ENCODE peak calls at places on chromosomes 1 and 21, in five cellular contexts. One of them, this sample, is unnamed.
A peak's percentile ranks its signal among the peaks of the same experiment; 100 is the strongest.

GRCh38 chr1:163201906-163202305 is 810 bp downstream of the RGS5 start:
- DNase-seq in fibroblast of lung: no peak
- DNase-seq in PC-9: no peak
- DNase-seq in neuronal stem cell: no peak
- DNase-seq in trophoblast cell: no peak
- DNase-seq in this sample: no peak

GRCh38 chr1:97145321-97145956 is 423.9 kb downstream of the PTBP2 start:
- DNase-seq in trophoblast cell: no peak
- DNase-seq in PC-9: no peak
- DNase-seq in fibroblast of lung: peak; percentile 99
- DNase-seq in neuronal stem cell: peak; percentile 58
- DNase-seq in this sample: peak; percentile 55

GRCh38 chr1:11985851-11986250 is 5.6 kb downstream of the MFN2 start:
- DNase-seq in trophoblast cell: no peak
- DNase-seq in neuronal stem cell: no peak
- DNase-seq in PC-9: no peak
- DNase-seq in fibroblast of lung: no peak
- DNase-seq in this sample: no peak

GRCh38 chr1:234699795-234700665 is 90.1 kb upstream of the IRF2BP2 start:
- DNase-seq in trophoblast cell: peak; percentile 21
- DNase-seq in PC-9: no peak
- DNase-seq in fibroblast of lung: peak; percentile 79
- DNase-seq in neuronal stem cell: no peak
- DNase-seq in this sample: no peak

GRCh38 chr1:172149377-172149776 is 271.1 kb upstream of the C1orf105 start:
- DNase-seq in fibroblast of lung: no peak
- DNase-seq in neuronal stem cell: no peak
- DNase-seq in PC-9: no peak
- DNase-seq in trophoblast cell: no peak
- DNase-seq in this sample: no peak

GRCh38 chr1:214248294-214249082 is 32.5 kb upstream of the SMYD2 start:
- DNase-seq in neuronal stem cell: no peak
- DNase-seq in PC-9: no peak
- DNase-seq in fibroblast of lung: peak; percentile 6
- DNase-seq in trophoblast cell: no peak
- DNase-seq in this sample: no peak

GRCh38 chr1:28642056-28642846 is 616 bp downstream of the TAF12 start:
- DNase-seq in PC-9: no peak
- DNase-seq in neuronal stem cell: peak; percentile 21
- DNase-seq in fibroblast of lung: peak; percentile 8
- DNase-seq in trophoblast cell: peak; percentile 34
- DNase-seq in this sample: no peak

GRCh38 chr1:9848022-9848421 is 24.3 kb upstream of the CLSTN1 start:
- DNase-seq in trophoblast cell: no peak
- DNase-seq in neuronal stem cell: no peak
- DNase-seq in fibroblast of lung: no peak
- DNase-seq in PC-9: no peak
- DNase-seq in this sample: no peak

GRCh38 chr1:183567584-183567983 is 22.7 kb downstream of the NCF2 start:
- DNase-seq in PC-9: peak; percentile 62
- DNase-seq in neuronal stem cell: no peak
- DNase-seq in fibroblast of lung: peak; percentile 56
- DNase-seq in trophoblast cell: no peak
- DNase-seq in this sample: no peak

GRCh38 chr1:55088413-55088812 is 49.1 kb downstream of the PCSK9 start:
- DNase-seq in fibroblast of lung: no peak
- DNase-seq in PC-9: no peak
- DNase-seq in neuronal stem cell: no peak
- DNase-seq in trophoblast cell: no peak
- DNase-seq in this sample: no peak

GRCh38 chr1:15411593-15412487 is 2.2 kb downstream of the EFHD2 start:
- DNase-seq in PC-9: peak; percentile 67
- DNase-seq in neuronal stem cell: no peak
- DNase-seq in trophoblast cell: peak; percentile 87
- DNase-seq in fibroblast of lung: no peak
- DNase-seq in this sample: no peak

GRCh38 chr1:153733970-153734369 is 6.1 kb downstream of the INTS3 start:
- DNase-seq in neuronal stem cell: no peak
- DNase-seq in trophoblast cell: no peak
- DNase-seq in PC-9: no peak
- DNase-seq in fibroblast of lung: no peak
- DNase-seq in this sample: no peak

GRCh38 chr1:50603274-50604271 is 180.3 kb upstream of the DMRTA2 start:
- DNase-seq in trophoblast cell: no peak
- DNase-seq in neuronal stem cell: no peak
- DNase-seq in PC-9: no peak
- DNase-seq in fibroblast of lung: peak; percentile 81
- DNase-seq in this sample: no peak

GRCh38 chr1:31416101-31416736 is 3.2 kb downstream of the SERINC2 start:
- DNase-seq in neuronal stem cell: no peak
- DNase-seq in fibroblast of lung: no peak
- DNase-seq in PC-9: peak; percentile 81
- DNase-seq in trophoblast cell: peak; percentile 88
- DNase-seq in this sample: no peak

GRCh38 chr1:163230827-163231226 is 28.1 kb upstream of the RGS5 start:
- DNase-seq in PC-9: no peak
- DNase-seq in trophoblast cell: no peak
- DNase-seq in fibroblast of lung: no peak
- DNase-seq in neuronal stem cell: no peak
- DNase-seq in this sample: no peak

GRCh38 chr1:21569820-21570527 is 60.8 kb downstream of the ALPL start:
- DNase-seq in fibroblast of lung: no peak
- DNase-seq in neuronal stem cell: no peak
- DNase-seq in PC-9: no peak
- DNase-seq in trophoblast cell: no peak
- DNase-seq in this sample: no peak

GRCh38 chr1:62398377-62398776 is 38.5 kb upstream of the USP1 start:
- DNase-seq in neuronal stem cell: no peak
- DNase-seq in PC-9: peak; percentile 63
- DNase-seq in trophoblast cell: peak; percentile 55
- DNase-seq in fibroblast of lung: peak; percentile 90
- DNase-seq in this sample: no peak

GRCh38 chr1:94799201-94799600 is 21.0 kb upstream of the SLC44A3 start:
- DNase-seq in trophoblast cell: no peak
- DNase-seq in PC-9: no peak
- DNase-seq in fibroblast of lung: peak; percentile 54
- DNase-seq in neuronal stem cell: no peak
- DNase-seq in this sample: no peak

GRCh38 chr1:231075497-231075896 is 35.4 kb upstream of the FAM89A start:
- DNase-seq in PC-9: no peak
- DNase-seq in neuronal stem cell: no peak
- DNase-seq in trophoblast cell: no peak
- DNase-seq in fibroblast of lung: no peak
- DNase-seq in this sample: no peak

GRCh38 chr21:24658016-24658415 is 949.3 kb downstream of the MRPL39 start:
- DNase-seq in fibroblast of lung: peak; percentile 1
- DNase-seq in neuronal stem cell: no peak
- DNase-seq in trophoblast cell: peak; percentile 8
- DNase-seq in PC-9: no peak
- DNase-seq in this sample: no peak

GRCh38 chr1:230228234-230228897 is 161.3 kb downstream of the GALNT2 start:
- DNase-seq in fibroblast of lung: no peak
- DNase-seq in trophoblast cell: no peak
- DNase-seq in PC-9: no peak
- DNase-seq in neuronal stem cell: no peak
- DNase-seq in this sample: no peak

GRCh38 chr21:41621523-41621922 is 113.6 kb upstream of the TMPRSS2 start:
- DNase-seq in PC-9: no peak
- DNase-seq in fibroblast of lung: no peak
- DNase-seq in neuronal stem cell: no peak
- DNase-seq in trophoblast cell: no peak
- DNase-seq in this sample: no peak

GRCh38 chr1:111864862-111865261 is 109.2 kb downstream of the DDX20 start:
- DNase-seq in neuronal stem cell: no peak
- DNase-seq in fibroblast of lung: no peak
- DNase-seq in PC-9: no peak
- DNase-seq in trophoblast cell: no peak
- DNase-seq in this sample: peak; percentile 22

GRCh38 chr1:88773540-88774150 is 89.6 kb downstream of the PKN2 start:
- DNase-seq in trophoblast cell: peak; percentile 26
- DNase-seq in PC-9: peak; percentile 93
- DNase-seq in fibroblast of lung: peak; percentile 74
- DNase-seq in neuronal stem cell: no peak
- DNase-seq in this sample: no peak

GRCh38 chr1:23354260-23354659 is 10.2 kb upstream of the HNRNPR start:
- DNase-seq in fibroblast of lung: no peak
- DNase-seq in PC-9: no peak
- DNase-seq in trophoblast cell: no peak
- DNase-seq in neuronal stem cell: no peak
- DNase-seq in this sample: no peak

GRCh38 chr1:116380499-116381316 is 7.7 kb downstream of the ATP1A1 start:
- DNase-seq in fibroblast of lung: no peak
- DNase-seq in PC-9: no peak
- DNase-seq in trophoblast cell: peak; percentile 24
- DNase-seq in neuronal stem cell: no peak
- DNase-seq in this sample: no peak

GRCh38 chr1:206128192-206128591 is 11.0 kb upstream of the AVPR1B start:
- DNase-seq in trophoblast cell: peak; percentile 89
- DNase-seq in PC-9: peak; percentile 46
- DNase-seq in fibroblast of lung: no peak
- DNase-seq in neuronal stem cell: no peak
- DNase-seq in this sample: no peak

GRCh38 chr21:44593598-44594405 is 1.5 kb upstream of the KRTAP10-6 start:
- DNase-seq in neuronal stem cell: no peak
- DNase-seq in PC-9: peak; percentile 65
- DNase-seq in fibroblast of lung: peak; percentile 1
- DNase-seq in trophoblast cell: peak; percentile 28
- DNase-seq in this sample: no peak

GRCh38 chr1:112386024-112386723 is 9.8 kb upstream of the CTTNBP2NL start:
- DNase-seq in fibroblast of lung: no peak
- DNase-seq in trophoblast cell: no peak
- DNase-seq in neuronal stem cell: no peak
- DNase-seq in PC-9: no peak
- DNase-seq in this sample: no peak

GRCh38 chr1:104064391-104064790 is 314.7 kb downstream of the AMY1C start:
- DNase-seq in PC-9: peak; percentile 79
- DNase-seq in neuronal stem cell: no peak
- DNase-seq in fibroblast of lung: peak; percentile 23
- DNase-seq in trophoblast cell: no peak
- DNase-seq in this sample: no peak

GRCh38 chr21:45156459-45156858 is 82.1 kb downstream of the ADARB1 start:
- DNase-seq in PC-9: no peak
- DNase-seq in fibroblast of lung: no peak
- DNase-seq in trophoblast cell: no peak
- DNase-seq in neuronal stem cell: no peak
- DNase-seq in this sample: no peak

GRCh38 chr21:21003701-21004100 is 5.5 kb downstream of the NCAM2 start:
- DNase-seq in trophoblast cell: peak; percentile 75
- DNase-seq in neuronal stem cell: no peak
- DNase-seq in PC-9: no peak
- DNase-seq in fibroblast of lung: peak; percentile 23
- DNase-seq in this sample: peak; percentile 56

DNA sequence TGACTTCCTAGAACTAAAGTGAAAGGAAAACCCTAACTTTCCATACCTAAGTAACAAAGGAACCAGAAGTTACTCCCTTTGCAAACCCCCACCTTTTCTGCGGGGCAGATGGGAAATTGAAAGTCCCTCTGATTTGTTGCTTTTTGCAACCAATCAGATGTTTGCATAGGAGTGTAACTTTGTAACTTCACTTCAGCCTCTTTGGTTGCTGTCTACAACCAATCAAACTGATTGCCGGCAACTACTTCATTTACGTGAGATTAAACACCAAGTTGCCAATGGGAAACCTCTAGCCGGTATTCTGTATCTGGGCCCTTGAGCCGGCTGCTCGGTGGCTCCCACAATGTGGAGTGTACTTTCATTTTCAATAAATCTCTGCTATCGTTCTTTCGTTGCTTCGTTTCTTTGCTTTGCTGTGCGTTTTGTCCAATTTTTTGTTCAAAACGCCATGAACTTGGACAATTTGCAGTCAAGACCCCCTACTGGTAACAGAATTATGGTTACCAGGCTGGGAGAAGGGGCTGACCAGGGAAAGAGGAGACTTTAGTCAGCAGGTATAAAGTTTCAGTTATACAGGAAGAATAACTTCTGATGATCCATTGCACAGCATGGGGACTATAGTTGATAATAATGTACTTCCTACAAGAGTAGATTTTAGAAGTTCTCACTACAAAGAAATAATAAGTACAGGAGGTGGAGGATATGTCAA is 69.2 kb upstream of the RGS2 start:
- DNase-seq in trophoblast cell: peak; percentile 30
- DNase-seq in fibroblast of lung: no peak
- DNase-seq in PC-9: peak; percentile 56
- DNase-seq in neuronal stem cell: no peak
- DNase-seq in this sample: no peak
- H2AFZ ChIP-seq in trophoblast cell: no peak overlapping the region
- H2AFZ ChIP-seq in fibroblast of lung: no peak overlapping the region
- H2AFZ ChIP-seq in PC-9: peak overlapping the region; percentile 67
- H2AFZ ChIP-seq in neuronal stem cell: peak overlapping the region; percentile 34
- H2AFZ ChIP-seq in this sample: peak overlapping the region; percentile 80

DNA sequence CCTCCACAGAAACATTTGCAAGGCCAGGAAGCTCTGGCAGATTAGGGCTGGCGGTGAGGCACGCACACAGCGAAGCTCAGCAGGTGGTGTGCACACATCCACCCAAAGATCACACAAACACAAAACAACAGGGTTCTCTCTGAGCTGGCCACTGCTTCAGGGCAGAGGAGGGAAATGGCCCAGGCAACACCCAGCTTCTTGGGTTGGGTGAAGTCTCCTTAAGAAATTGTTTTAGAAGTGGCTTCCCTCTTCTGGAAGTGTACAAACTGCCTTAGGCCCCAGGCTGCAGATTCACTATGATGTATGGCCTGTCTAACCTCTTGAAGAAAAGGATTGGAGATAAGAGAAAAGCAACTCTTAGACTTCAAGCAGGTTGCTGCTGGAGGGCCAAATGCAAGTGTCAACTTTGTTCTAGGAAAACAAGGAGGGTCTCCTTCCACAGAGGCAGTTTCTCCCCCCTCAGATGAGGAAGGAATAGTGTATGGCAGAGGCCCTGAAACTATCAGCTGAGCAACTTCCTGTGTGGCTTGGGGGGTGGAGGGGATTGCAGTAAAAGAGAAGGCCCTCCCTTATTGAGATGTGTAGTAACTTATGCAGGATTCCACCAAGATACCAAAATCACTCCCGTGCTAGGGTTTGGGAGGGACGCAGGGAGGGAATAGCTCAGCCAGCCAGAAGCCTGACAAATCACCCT is 2.1 kb downstream of the RCSD1 start:
- DNase-seq in trophoblast cell: no peak
- DNase-seq in PC-9: no peak
- DNase-seq in neuronal stem cell: no peak
- DNase-seq in fibroblast of lung: no peak
- DNase-seq in this sample: no peak
- H3K36me3 ChIP-seq in trophoblast cell: no peaks in the 10 kb centered on the region
- H3K36me3 ChIP-seq in PC-9: no peaks in the 10 kb centered on the region
- H3K36me3 ChIP-seq in neuronal stem cell: no peaks in the 10 kb centered on the region
- H3K36me3 ChIP-seq in fibroblast of lung: no peaks in the 10 kb centered on the region
- H3K36me3 ChIP-seq in this sample: no peaks in the 10 kb centered on the region

GRCh38 chr1:63774617-63775417 is 1.0 kb downstream of the ROR1 start:
- DNase-seq in neuronal stem cell: peak; percentile 62
- DNase-seq in fibroblast of lung: peak; percentile 62
- DNase-seq in PC-9: no peak
- DNase-seq in trophoblast cell: peak; percentile 42
- DNase-seq in this sample: peak; percentile 94
- H2AFZ ChIP-seq in neuronal stem cell: peak overlapping the region; percentile 99
- H2AFZ ChIP-seq in fibroblast of lung: peak overlapping the region; percentile 67
- H2AFZ ChIP-seq in PC-9: peak overlapping the region; percentile 84
- H2AFZ ChIP-seq in trophoblast cell: peak overlapping the region; percentile 71
- H2AFZ ChIP-seq in this sample: peak overlapping the region; percentile 51

GRCh38 chr21:46384556-46384955 is 60.6 kb downstream of the PCNT start:
- DNase-seq in trophoblast cell: no peak
- DNase-seq in PC-9: no peak
- DNase-seq in neuronal stem cell: no peak
- DNase-seq in fibroblast of lung: no peak
- DNase-seq in this sample: no peak
- H3K36me3 ChIP-seq in trophoblast cell: peaks cover 49% of the 10 kb centered on the region
- H3K36me3 ChIP-seq in PC-9: no peaks in the 10 kb centered on the region
- H3K36me3 ChIP-seq in neuronal stem cell: peaks cover 36% of the 10 kb centered on the region
- H3K36me3 ChIP-seq in fibroblast of lung: peaks cover 17% of the 10 kb centered on the region
- H3K36me3 ChIP-seq in this sample: no peaks in the 10 kb centered on the region